ENCODE peak calls at places on chromosomes 11 and 22, in ten cellular contexts. Z is SK-N-SH, V is sigmoid colon, E is upper lobe of left lung, P is GM23338, H is spleen, K is stomach, X is prostate gland, F is HCT116, T is Panc1. Q is an unnamed sample.

GRCh38 chr22:29780781-29781676 is 13.9 kb downstream of the UQCR10 start:
- DNase-seq in Z (peak), H (no peak), X (no peak), K (no peak), F (no peak), E (no peak), T (no peak), P (no peak), V (no peak), Q (no peak)

GRCh38 chr11:130798280-130798679 is 118.0 kb downstream of the SNX19 start:
- DNase-seq in E (no peak), T (no peak), F (no peak), Z (no peak), P (no peak), V (no peak), K (no peak), H (no peak), X (no peak), Q (no peak)

GRCh38 chr11:41306435-41306834 is 153.0 kb downstream of the LRRC4C start:
- DNase-seq in E (no peak), H (no peak), F (no peak), V (no peak), Z (no peak), X (no peak), T (no peak), P (no peak), K (no peak), Q (no peak)

GRCh38 chr11:130420478-130421198 is 7.8 kb downstream of the ADAMTS8 start:
- DNase-seq in F (no peak), P (no peak), V (peak), H (peak), T (no peak), X (no peak), Z (no peak), K (peak), E (no peak), Q (peak)

GRCh38 chr11:28072321-28072720 is 35.6 kb downstream of the KIF18A start:
- DNase-seq in T (no peak), P (no peak), Z (no peak), E (no peak), V (no peak), X (no peak), H (no peak), K (no peak), F (no peak), Q (no peak)

GRCh38 chr11:14329702-14330101 is 29.3 kb downstream of the RRAS2 start:
- DNase-seq in V (no peak), P (no peak), F (no peak), Z (no peak), E (no peak), K (no peak), T (no peak), H (no peak), X (no peak), Q (no peak)

GRCh38 chr11:12502950-12503579 is 125.7 kb downstream of the PARVA start:
- DNase-seq in E (no peak), P (no peak), K (no peak), V (no peak), X (no peak), Z (no peak), F (no peak), T (no peak), H (no peak), Q (no peak)

GRCh38 chr11:32094931-32095330 is 4.1 kb downstream of the RCN1 start:
- DNase-seq in H (no peak), K (no peak), V (no peak), Z (no peak), F (no peak), E (no peak), X (no peak), T (no peak), P (no peak), Q (no peak)

GRCh38 chr22:45775569-45776312 is 104.1 kb downstream of the ATXN10 start:
- DNase-seq in V (no peak), F (no peak), T (no peak), X (no peak), K (no peak), E (no peak), P (no peak), H (no peak), Z (no peak), Q (no peak)

GRCh38 chr11:65826972-65827773 is 6.6 kb upstream of the SNX32 start:
- DNase-seq in P (no peak), H (no peak), V (no peak), T (no peak), Z (no peak), X (no peak), F (no peak), K (no peak), E (no peak), Q (no peak)

GRCh38 chr11:116507849-116508695 is 264.7 kb downstream of the BUD13 start:
- DNase-seq in P (no peak), X (no peak), H (peak), E (no peak), F (no peak), K (no peak), Z (no peak), V (no peak), T (no peak), Q (no peak)

GRCh38 chr11:128171496-128171895 is 415.9 kb downstream of the ETS1 start:
- DNase-seq in E (no peak), V (no peak), K (no peak), T (no peak), P (no peak), X (no peak), H (no peak), F (no peak), Z (no peak), Q (no peak)

GRCh38 chr11:124592627-124593026 is 18.6 kb upstream of the PANX3 start:
- DNase-seq in V (no peak), T (no peak), K (no peak), E (no peak), F (no peak), H (no peak), X (no peak), P (no peak), Z (no peak), Q (no peak)

GRCh38 chr22:40057652-40058051 is 62.9 kb downstream of the FAM83F start:
- DNase-seq in H (no peak), F (no peak), Z (no peak), X (no peak), P (no peak), E (no peak), T (no peak), V (no peak), K (no peak), Q (no peak)

GRCh38 chr11:12678991-12679390 is 4.8 kb downstream of the TEAD1 start:
- DNase-seq in X (no peak), H (no peak), K (no peak), E (no peak), F (no peak), P (no peak), T (no peak), Z (no peak), V (no peak), Q (no peak)

GRCh38 chr22:47105085-47105484 is 342.6 kb downstream of the TBC1D22A start:
- DNase-seq in Z (no peak), P (no peak), V (no peak), H (no peak), T (no peak), K (no peak), F (no peak), E (no peak), X (no peak), Q (no peak)

GRCh38 chr22:39908737-39909136 is 7.9 kb downstream of the GRAP2 start:
- DNase-seq in K (no peak), Z (no peak), F (no peak), H (no peak), P (no peak), X (no peak), E (no peak), T (no peak), V (no peak), Q (no peak)

GRCh38 chr22:45149671-45150070 is 14.1 kb upstream of the NUP50 start:
- DNase-seq in E (no peak), F (no peak), T (no peak), Z (no peak), V (no peak), K (no peak), P (no peak), H (no peak), X (no peak), Q (no peak)

GRCh38 chr11:6572215-6572614 is 31.2 kb downstream of the RRP8 start:
- DNase-seq in V (no peak), X (no peak), T (no peak), Z (no peak), K (no peak), P (no peak), E (no peak), H (no peak), F (no peak), Q (no peak)

GRCh38 chr22:48660104-48660794 is 1167.4 kb downstream of the BRD1 start:
- DNase-seq in E (no peak), H (no peak), T (no peak), V (no peak), X (no peak), F (no peak), Z (no peak), P (no peak), K (no peak), Q (no peak)

GRCh38 chr11:110565344-110565684 is 135.6 kb downstream of the FDX1 start:
- DNase-seq in P (peak), H (no peak), V (no peak), E (no peak), T (no peak), K (no peak), F (peak), Z (no peak), X (no peak), Q (no peak)

GRCh38 chr11:3087821-3088800 is 30.9 kb upstream of the CARS1 start:
- DNase-seq in T (no peak), X (no peak), F (no peak), E (peak), V (no peak), K (no peak), Z (peak), P (no peak), H (no peak), Q (no peak)

GRCh38 chr11:68406318-68407313 is 53.9 kb upstream of the PPP6R3 start:
- DNase-seq in T (no peak), H (no peak), Z (no peak), E (peak), P (no peak), X (peak), K (peak), F (no peak), V (no peak), Q (no peak)

GRCh38 chr11:47918882-47919495 is 61.4 kb upstream of the PTPRJ start:
- DNase-seq in V (no peak), T (no peak), X (no peak), K (no peak), H (peak), Z (no peak), P (no peak), F (no peak), E (no peak), Q (no peak)

GRCh38 chr11:117523680-117524079 is 196.0 kb downstream of the CEP164 start:
- DNase-seq in H (no peak), X (no peak), E (no peak), K (no peak), F (no peak), P (no peak), V (no peak), Z (no peak), T (no peak), Q (no peak)

GRCh38 chr11:33634291-33634834 is 66.3 kb downstream of the C11orf91 start:
- DNase-seq in V (no peak), Z (no peak), X (no peak), F (peak), K (no peak), T (peak), P (no peak), E (no peak), H (no peak), Q (no peak)

GRCh38 chr11:73223998-73224730 is 6.1 kb downstream of the P2RY2 start:
- DNase-seq in F (no peak), K (no peak), Z (peak), P (no peak), T (no peak), H (peak), V (peak), E (no peak), X (no peak), Q (no peak)

GRCh38 chr11:120510406-120511115 is 987 bp upstream of the GRIK4 start:
- DNase-seq in F (no peak), K (no peak), E (peak), T (no peak), H (peak), X (no peak), Z (peak), P (no peak), V (no peak), Q (no peak)

GRCh38 chr11:113567097-113567496 is 91.9 kb upstream of the DRD2 start:
- DNase-seq in F (no peak), T (no peak), V (no peak), X (no peak), P (no peak), H (no peak), K (no peak), E (no peak), Z (no peak), Q (no peak)

GRCh38 chr11:64084962-64085710 is 49.4 kb downstream of the FLRT1 start:
- DNase-seq in X (peak), F (no peak), T (no peak), H (no peak), P (no peak), Z (peak), V (no peak), K (peak), E (peak), Q (no peak)

GRCh38 chr11:2913776-2914474 is 15.3 kb downstream of the PHLDA2 start:
- DNase-seq in K (no peak), Z (no peak), F (no peak), E (peak), P (no peak), X (no peak), H (no peak), T (no peak), V (no peak), Q (no peak)

GRCh38 chr11:7436657-7437056 is 48.6 kb upstream of the OLFML1 start:
- DNase-seq in X (no peak), E (no peak), P (no peak), H (no peak), K (no peak), Z (no peak), T (no peak), F (no peak), V (no peak), Q (no peak)

GRCh38 chr11:46121328-46121723 is at the start of gene PHF21A:
- DNase-seq in V (peak), T (no peak), H (peak), F (peak), X (peak), E (peak), K (peak), P (peak), Z (peak), Q (peak)

GRCh38 chr22:50550395-50550794 is 4.7 kb downstream of the KLHDC7B start:
- DNase-seq in E (no peak), V (no peak), X (no peak), F (no peak), T (no peak), Z (no peak), K (no peak), P (no peak), H (peak), Q (no peak)

GRCh38 chr22:50547231-50547851 is 1.6 kb downstream of the KLHDC7B start:
- DNase-seq in X (no peak), P (no peak), V (no peak), H (peak), K (no peak), Z (peak), T (no peak), F (no peak), E (peak), Q (no peak)

GRCh38 chr22:50546326-50547230 is 879 bp downstream of the KLHDC7B start:
- DNase-seq in Z (peak), F (no peak), E (peak), V (no peak), P (no peak), H (peak), T (no peak), X (no peak), K (no peak), Q (no peak)

GRCh38 chr22:50548913-50549790 is 3.5 kb downstream of the KLHDC7B start:
- DNase-seq in Z (peak), E (peak), V (no peak), X (no peak), K (no peak), H (peak), P (no peak), F (no peak), T (no peak), Q (no peak)

DNA sequence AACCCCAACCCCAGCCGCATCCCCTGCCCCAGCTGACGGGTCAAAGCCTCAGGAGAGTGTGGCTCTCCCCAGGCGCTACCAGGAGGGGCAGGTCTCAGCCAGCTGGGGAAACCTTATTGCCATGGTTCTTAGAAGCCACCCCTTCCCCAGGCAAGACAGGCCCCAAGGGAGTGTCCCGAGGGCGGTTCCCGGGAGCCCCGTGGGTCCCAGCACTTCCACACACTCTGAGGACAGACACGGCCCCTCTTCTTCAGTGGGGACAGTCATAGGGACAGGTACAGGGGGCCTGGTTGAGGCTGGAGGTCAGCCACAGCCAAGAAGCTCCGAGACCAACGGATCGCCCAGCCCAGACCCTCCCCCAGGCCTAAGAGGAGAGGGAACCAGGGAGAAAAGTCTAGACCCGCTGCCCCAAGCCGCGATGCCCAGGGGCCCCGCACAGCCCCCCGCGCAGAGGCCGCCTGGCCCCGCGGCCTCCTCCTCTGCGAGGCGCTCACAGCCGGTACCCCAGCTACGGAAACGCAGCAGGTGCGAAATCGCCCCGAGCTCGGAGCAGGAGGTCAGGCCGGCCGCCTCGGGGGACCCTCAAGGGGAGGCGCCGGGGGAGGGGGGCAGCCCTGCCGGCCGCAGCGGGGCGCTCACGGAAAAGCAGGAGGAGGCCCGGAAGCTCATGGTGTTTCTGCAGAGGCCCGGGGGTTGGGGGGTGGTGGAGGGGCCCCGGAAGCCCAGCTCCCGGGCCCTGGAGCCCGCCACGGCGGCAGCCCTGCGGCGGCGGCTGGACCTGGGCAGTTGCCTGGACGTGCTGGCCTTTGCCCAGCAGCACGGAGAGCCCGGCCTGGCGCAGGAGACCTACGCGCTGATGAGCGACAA is 2.6 kb downstream of the KLHDC7B start:
- DNase-seq in Z (peak), X (no peak), T (no peak), E (peak), H (peak), P (no peak), V (no peak), K (no peak), F (no peak), Q (no peak)
- TF ChIP-seq CTCF in Z (no peak), X (no peak), T (no peak), E (no peak), H (no peak), P (no peak), V (no peak), K (no peak), F (no peak), Q (no peak)

DNA sequence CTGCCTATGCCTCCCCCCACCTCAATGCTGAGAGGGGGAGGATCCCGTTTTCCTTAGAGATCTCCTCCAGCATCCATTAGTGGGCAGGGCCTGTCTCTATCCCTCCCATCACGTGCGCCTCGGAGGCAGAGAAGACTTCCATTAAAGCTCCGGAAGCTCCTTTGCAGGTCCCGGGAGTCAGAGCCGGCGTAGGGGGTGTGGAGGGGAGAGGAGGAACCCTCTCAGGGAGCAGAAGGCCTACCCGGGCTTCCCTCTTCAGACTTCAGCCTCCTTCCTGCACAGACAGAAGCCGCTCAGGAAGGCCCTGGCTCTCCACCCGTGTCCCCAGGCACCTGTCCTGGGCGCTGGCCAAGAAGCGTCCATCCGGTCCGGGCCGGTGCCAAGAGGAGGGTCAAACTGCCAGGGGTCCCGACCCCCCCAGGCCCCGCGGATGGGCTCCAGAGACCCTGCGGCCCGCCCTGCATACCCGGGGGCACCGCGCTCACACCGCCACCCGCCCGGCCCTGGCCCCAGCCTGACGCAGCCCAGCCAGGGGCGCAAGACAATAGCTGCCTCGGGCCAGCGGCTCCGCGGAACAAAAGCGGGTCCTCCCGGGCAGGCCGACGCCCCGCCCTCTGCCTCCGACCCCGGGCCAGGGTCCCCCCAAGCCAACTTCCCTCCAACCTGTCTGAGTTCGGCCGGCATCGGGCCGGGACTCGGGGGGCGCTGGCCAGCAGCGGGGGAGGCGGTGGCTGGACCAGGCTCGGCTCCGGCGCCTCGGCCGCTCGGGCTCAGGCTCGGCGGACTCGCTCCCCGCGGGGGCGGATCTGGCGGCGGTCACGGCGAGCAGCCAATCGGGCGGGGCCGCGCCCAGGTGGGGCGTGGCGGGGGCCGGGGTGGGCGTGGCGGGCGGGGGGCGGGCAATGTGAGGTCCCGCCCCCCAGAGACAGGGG is 29.9 kb downstream of the ARVCF start:
- DNase-seq in E (peak), Z (peak), T (no peak), P (peak), K (peak), H (peak), X (peak), F (no peak), V (peak), Q (peak)
- TF ChIP-seq POLR2AphosphoS5 in E (peak), Z (peak), T (no peak), P (peak), K (peak), H (peak), X (peak), F (peak), V (peak), Q (peak)

GRCh38 chr22:19755722-19756287 is 4.8 kb upstream of the TBX1 start:
- DNase-seq in F (no peak), K (no peak), T (no peak), X (no peak), P (peak), V (no peak), E (no peak), H (no peak), Z (peak), Q (no peak)
- TF ChIP-seq CTCF in F (no peak), K (no peak), T (no peak), X (no peak), P (no peak), V (no peak), E (no peak), H (no peak), Z (no peak), Q (no peak)

GRCh38 chr22:50683086-50683993 is 10.7 kb downstream of the SHANK3 start:
- DNase-seq in F (no peak), X (no peak), V (no peak), T (no peak), H (no peak), K (peak), E (no peak), P (no peak), Z (peak), Q (no peak)

GRCh38 chr22:50684501-50684900 is 11.9 kb downstream of the SHANK3 start:
- DNase-seq in E (no peak), X (no peak), V (no peak), F (no peak), P (no peak), T (no peak), Z (peak), H (peak), K (peak), Q (no peak)

GRCh38 chr22:50686794-50687193 is 14.2 kb downstream of the SHANK3 start:
- DNase-seq in K (no peak), T (no peak), E (no peak), P (no peak), Z (no peak), F (no peak), V (no peak), X (no peak), H (no peak), Q (no peak)

GRCh38 chr22:50683994-50684371 is 11.4 kb downstream of the SHANK3 start:
- DNase-seq in H (peak), F (no peak), Z (peak), P (no peak), X (no peak), K (peak), V (no peak), E (no peak), T (no peak), Q (no peak)

GRCh38 chr22:50684986-50685385 is 12.4 kb downstream of the SHANK3 start:
- DNase-seq in H (no peak), X (no peak), K (peak), P (no peak), Z (peak), V (no peak), T (no peak), E (no peak), F (no peak), Q (no peak)
- TF ChIP-seq POLR2AphosphoS5 in H (no peak), X (no peak), K (no peak), P (no peak), Z (no peak), V (no peak), T (no peak), E (no peak), F (no peak), Q (no peak)

GRCh38 chr11:134275534-134276395 is at the start of gene GLB1L3:
- DNase-seq in P (peak), K (no peak), X (peak), H (peak), E (no peak), T (no peak), V (no peak), F (no peak), Z (peak), Q (no peak)
- TF ChIP-seq CTCF in P (peak), K (no peak), X (no peak), H (no peak), E (peak), T (no peak), V (no peak), F (no peak), Z (peak), Q (no peak)